ENCODE peak calls at places on chromosomes 7 and 10, in nine cellular contexts. G is fibroblast of lung; Z is PC-3; C is MG63; N is adrenal gland; V is transverse colon; W is ovary; I is naive thymus-derived CD4-positive, alpha-beta T cell; Q is neuronal stem cell. R is an unnamed sample.

GRCh38 chr7:149625947-149626392 is 128.4 kb upstream of the ZNF746 start:
- DNase-seq in W (peak; percentile 25), N (no peak), I (no peak), G (no peak), Z (no peak), V (no peak), Q (no peak), C (no peak), R (no peak)

GRCh38 chr10:2611603-2612002 is 455.7 kb upstream of the PFKP start:
- DNase-seq in V (no peak), C (no peak), Q (no peak), Z (no peak), G (no peak), I (no peak), N (no peak), W (no peak), R (no peak)

GRCh38 chr10:22849077-22849810 is 78.6 kb upstream of the ARMC3 start:
- DNase-seq in G (peak; percentile 54), W (peak; percentile 40), I (peak; percentile 8), V (peak; percentile 58), Q (no peak), Z (no peak), C (peak; percentile 50), N (peak; percentile 30), R (no peak)

GRCh38 chr7:148142660-148143248 is 447.8 kb upstream of the C7orf33 start:
- DNase-seq in C (peak; percentile 4), Z (peak; percentile 72), N (peak; percentile 23), V (peak; percentile 9), I (no peak), Q (peak; percentile 17), G (no peak), W (no peak), R (no peak)

GRCh38 chr10:44437837-44438752 is 53.2 kb upstream of the CXCL12 start:
- DNase-seq in W (no peak), I (no peak), Q (no peak), C (no peak), V (peak; percentile 22), N (no peak), Z (no peak), G (no peak), R (no peak)

GRCh38 chr10:15236340-15236739 is 67.8 kb upstream of the NMT2 start:
- DNase-seq in N (no peak), G (peak; percentile 44), C (no peak), W (no peak), I (no peak), Q (no peak), V (no peak), Z (no peak), R (no peak)

GRCh38 chr7:30559566-30559965 is 35.1 kb upstream of the GARS1 start:
- DNase-seq in G (peak; percentile 9), Q (no peak), I (no peak), W (no peak), N (no peak), V (no peak), C (no peak), Z (peak; percentile 13), R (no peak)

GRCh38 chr7:46752881-46753366 is 829.0 kb downstream of the TNS3 start:
- DNase-seq in V (no peak), Q (no peak), C (peak; percentile 52), N (no peak), I (no peak), G (peak; percentile 92), Z (peak; percentile 87), W (no peak), R (no peak)

GRCh38 chr10:48247680-48248079 is 26.8 kb downstream of the FRMPD2 start:
- DNase-seq in Z (no peak), G (peak; percentile 35), C (peak; percentile 42), I (no peak), V (no peak), Q (no peak), N (no peak), W (no peak), R (no peak)

GRCh38 chr7:901388-902154 is 25.2 kb downstream of the GET4 start:
- DNase-seq in C (peak; percentile 89), Z (peak; percentile 77), I (no peak), V (peak; percentile 95), Q (peak; percentile 82), W (peak; percentile 68), G (peak; percentile 63), N (peak; percentile 91), R (peak; percentile 58)

GRCh38 chr10:133158437-133158755 is 1.6 kb upstream of the KNDC1 start:
- DNase-seq in Q (no peak), C (no peak), Z (no peak), V (no peak), W (no peak), N (no peak), I (no peak), G (no peak), R (no peak)

GRCh38 chr10:133159611-133159949 is 439 bp upstream of the KNDC1 start:
- DNase-seq in N (no peak), Q (no peak), W (no peak), V (no peak), I (no peak), G (no peak), Z (no peak), C (no peak), R (no peak)

GRCh38 chr10:133157662-133158436 is 2.2 kb upstream of the KNDC1 start:
- DNase-seq in Z (no peak), W (no peak), C (no peak), I (no peak), Q (no peak), N (no peak), V (no peak), G (no peak), R (no peak)

GRCh38 chr10:133159950-133160812 is at the start of gene KNDC1:
- DNase-seq in G (peak; percentile 23), V (no peak), I (no peak), C (peak; percentile 46), N (peak; percentile 59), W (peak; percentile 47), Z (no peak), Q (no peak), R (no peak)

GRCh38 chr10:133158756-133159610 is 1.0 kb upstream of the KNDC1 start:
- DNase-seq in Q (no peak), N (peak; percentile 66), C (no peak), V (no peak), W (peak; percentile 67), Z (no peak), I (no peak), G (no peak), R (no peak)
- H3K4me3 ChIP-seq in Q (no peak overlapping the region), N (no peak overlapping the region), C (no peak overlapping the region), V (no peak overlapping the region), W (no peak overlapping the region), Z (no peak overlapping the region), I (no peak overlapping the region), G (no peak overlapping the region), R (no peak overlapping the region)

GRCh38 chr10:114034943-114035645 is 8.6 kb upstream of the ADRB1 start:
- DNase-seq in Q (no peak), W (no peak), C (no peak), V (no peak), Z (no peak), I (no peak), G (no peak), N (no peak), R (no peak)

GRCh38 chr10:114041166-114041565 is 2.5 kb upstream of the ADRB1 start:
- DNase-seq in V (no peak), Z (no peak), W (no peak), I (no peak), N (no peak), Q (no peak), G (no peak), C (no peak), R (no peak)

GRCh38 chr10:114043532-114044250 is at the start of gene ADRB1:
- DNase-seq in G (peak; percentile 48), W (no peak), I (no peak), Q (peak; percentile 56), N (peak; percentile 62), C (peak; percentile 82), V (peak; percentile 77), Z (peak; percentile 19), R (no peak)

GRCh38 chr10:114042895-114043531 is 653 bp upstream of the ADRB1 start:
- DNase-seq in C (peak; percentile 13), I (no peak), W (no peak), G (peak; percentile 45), Q (no peak), V (peak; percentile 21), N (no peak), Z (no peak), R (no peak)

DNA sequence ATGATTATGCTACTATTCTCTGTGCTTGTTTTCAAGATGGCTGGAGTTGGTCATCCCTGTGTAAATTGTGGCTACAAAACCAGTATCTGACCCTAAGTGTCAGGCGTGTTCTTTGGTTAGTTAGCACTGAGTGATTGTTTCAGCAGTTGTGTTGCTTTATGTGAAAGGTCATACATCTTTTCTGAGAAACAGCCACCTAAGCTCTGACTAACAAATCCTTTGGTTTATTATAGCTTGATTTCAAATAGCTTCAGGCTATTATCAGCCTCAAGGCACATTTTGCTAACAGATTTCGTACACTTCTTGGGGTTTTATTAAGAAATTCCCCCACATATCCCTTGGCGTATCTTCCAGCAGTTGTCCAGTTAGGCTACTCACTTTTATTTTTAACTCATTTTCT is 4.8 kb upstream of the ADRB1 start:
- DNase-seq in N (no peak), Z (peak; percentile 60), Q (no peak), V (no peak), G (no peak), W (no peak), I (no peak), C (no peak), R (no peak)
- H3K27me3 ChIP-seq in N (peaks cover 28% of the 10 kb centered on the region), Z (peaks cover 11% of the 10 kb centered on the region), Q (peaks cover 57% of the 10 kb centered on the region), V (peaks cover 55% of the 10 kb centered on the region), G (peaks cover 12% of the 10 kb centered on the region), W (no peaks in the 10 kb centered on the region), I (no peaks in the 10 kb centered on the region), C (peaks cover 17% of the 10 kb centered on the region), R (peaks cover 35% of the 10 kb centered on the region)

DNA sequence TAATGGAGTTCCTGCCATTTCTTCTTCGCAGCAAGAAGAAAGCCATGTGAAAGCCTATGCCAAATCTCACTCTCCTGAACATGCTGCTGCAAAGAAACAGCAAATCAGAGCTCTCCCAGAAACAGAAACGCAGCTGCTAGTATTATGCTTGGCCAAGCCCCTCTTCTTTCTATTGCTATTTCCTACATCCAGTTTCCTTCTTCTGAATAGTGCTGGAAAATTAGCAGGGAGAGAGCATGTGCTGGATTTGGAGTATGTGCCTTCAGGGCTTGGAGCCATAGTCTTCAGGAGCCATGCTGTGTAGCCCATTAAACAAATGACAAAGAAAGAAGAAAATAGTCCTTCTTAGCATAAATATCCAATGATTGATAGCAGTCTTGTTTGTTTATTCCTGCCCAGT is 852.0 kb upstream of the PHF14 start:
- DNase-seq in I (no peak), C (no peak), Q (peak; percentile 12), N (no peak), G (no peak), W (no peak), Z (no peak), V (no peak), R (no peak)
- H3K4me3 ChIP-seq in I (no peak overlapping the region), C (no peak overlapping the region), Q (no peak overlapping the region), N (no peak overlapping the region), G (no peak overlapping the region), W (no peak overlapping the region), Z (no peak overlapping the region), V (no peak overlapping the region), R (no peak overlapping the region)

DNA sequence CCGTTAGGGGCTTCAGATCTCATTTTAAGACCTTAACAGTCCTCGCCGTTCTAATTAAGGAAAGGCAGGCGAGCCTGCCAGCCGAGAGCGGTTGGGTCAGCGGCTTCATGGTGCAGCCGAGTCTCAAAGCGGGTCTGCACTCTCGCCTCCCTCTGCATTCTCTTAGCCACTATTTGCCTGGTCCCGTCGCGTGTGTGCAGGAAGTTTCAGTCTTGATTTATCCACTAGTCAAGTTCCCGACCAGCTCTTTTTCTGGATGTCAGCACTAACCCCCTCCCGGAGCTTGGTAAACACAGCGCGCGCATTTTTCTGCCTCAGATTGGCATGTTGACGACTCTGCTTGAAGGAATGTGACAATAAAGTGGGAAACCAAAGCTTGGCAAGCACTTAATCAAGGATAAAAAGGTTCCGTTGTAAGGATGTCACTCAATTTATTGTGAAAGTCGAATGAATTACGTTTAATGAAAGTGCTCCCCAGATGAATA is 7.7 kb downstream of the NXPH1 start:
- DNase-seq in V (no peak), N (no peak), C (no peak), Z (no peak), I (no peak), Q (no peak), G (no peak), W (no peak), R (no peak)
- H3K27me3 ChIP-seq in V (peaks cover 99% of the 10 kb centered on the region), N (peaks cover 5% of the 10 kb centered on the region), C (peaks cover 4% of the 10 kb centered on the region), Z (peaks cover 5% of the 10 kb centered on the region), I (peaks cover 2% of the 10 kb centered on the region), Q (peaks cover 97% of the 10 kb centered on the region), G (no peaks in the 10 kb centered on the region), W (no peaks in the 10 kb centered on the region), R (peaks cover 1% of the 10 kb centered on the region)

R was measured in AG04450.